ENCODE peak calls at places on chromosomes 5 and 9, in seven cellular contexts. F, G, Z, P, Q, T and B are unnamed samples.

GRCh38 chr5:82405618-82406199 is 127.6 kb upstream of the RPS23 start:
- DNase-seq in F (no peak), G (no peak), Z (no peak), P (no peak), Q (no peak), T (no peak), B (no peak)

GRCh38 chr5:27706832-27707231 is 668.4 kb upstream of the CDH9 start:
- DNase-seq in F (no peak), G (no peak), Z (no peak), P (no peak), Q (no peak), T (no peak), B (no peak)

GRCh38 chr9:120757268-120757900 is 35.8 kb downstream of the FBXW2 start:
- DNase-seq in F (no peak), G (no peak), Z (no peak), P (no peak), Q (no peak), T (no peak), B (no peak)

GRCh38 chr5:14728109-14728938 is 63.8 kb downstream of the OTULIN start:
- DNase-seq in F (no peak), G (no peak), Z (no peak), P (no peak), Q (no peak), T (peak; percentile 89), B (no peak)

GRCh38 chr9:122474561-122474960 is 3.2 kb downstream of the OR1J1 start:
- DNase-seq in F (no peak), G (no peak), Z (no peak), P (no peak), Q (no peak), T (no peak), B (no peak)

GRCh38 chr5:143738415-143739401 is 73.3 kb upstream of the HMHB1 start:
- DNase-seq in F (no peak), G (no peak), Z (no peak), P (no peak), Q (no peak), T (no peak), B (no peak)

GRCh38 chr5:142743677-142744441 is 26.3 kb upstream of the ARHGAP26 start:
- DNase-seq in F (no peak), G (no peak), Z (no peak), P (no peak), Q (no peak), T (no peak), B (no peak)

GRCh38 chr9:6538666-6539071 is 106.9 kb downstream of the GLDC start:
- DNase-seq in F (no peak), G (no peak), Z (no peak), P (no peak), Q (no peak), T (no peak), B (no peak)

GRCh38 chr5:59655693-59656309 is 237.7 kb downstream of the PDE4D start:
- DNase-seq in F (no peak), G (no peak), Z (no peak), P (no peak), Q (no peak), T (no peak), B (no peak)

GRCh38 chr5:1652873-1653707 is 129.3 kb upstream of the LPCAT1 start:
- DNase-seq in F (peak; percentile 47), G (peak; percentile 47), Z (no peak), P (peak; percentile 50), Q (no peak), T (no peak), B (no peak)
- H3K4me3 ChIP-seq in F (no peak overlapping the region), G (peak overlapping the region; percentile 28), Z (peak overlapping the region; percentile 34), P (peak overlapping the region; percentile 39), Q (peak overlapping the region; percentile 36), T (no peak overlapping the region), B (peak overlapping the region; percentile 36)

DNA sequence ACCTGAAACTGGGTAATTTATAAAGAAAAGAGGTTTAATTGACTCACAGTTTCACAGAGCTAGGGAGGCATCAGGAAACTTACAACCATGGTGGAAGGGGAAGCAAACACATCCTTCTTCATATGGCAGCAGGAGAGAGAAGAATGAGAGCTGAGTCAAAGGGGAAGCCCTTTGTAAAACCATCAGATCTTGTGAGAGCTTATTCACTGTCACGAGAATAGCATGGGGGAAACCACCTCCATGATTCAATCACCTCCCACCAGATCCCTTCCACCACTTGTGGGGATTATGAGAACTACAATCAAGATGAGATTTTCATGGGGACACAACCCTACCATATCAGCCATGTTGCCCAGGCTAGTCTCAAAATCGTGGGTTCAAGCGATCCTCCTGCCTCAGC is 143.4 kb downstream of the FGF18 start:
- DNase-seq in F (no peak), G (no peak), Z (no peak), P (no peak), Q (no peak), T (no peak), B (no peak)
- TF ChIP-seq CTCF in F (no peak), G (no peak), Z (no peak), P (no peak), Q (no peak), T (no peak), B (no peak)

GRCh38 chr9:135951889-135952663 is 9.1 kb downstream of the UBAC1 start:
- DNase-seq in F (peak; percentile 93), G (no peak), Z (no peak), P (no peak), Q (no peak), T (no peak), B (no peak)

GRCh38 chr9:135949666-135950134 is 11.5 kb downstream of the UBAC1 start:
- DNase-seq in F (peak; percentile 85), G (no peak), Z (no peak), P (no peak), Q (no peak), T (no peak), B (no peak)

GRCh38 chr9:135950135-135950682 is 11.0 kb downstream of the UBAC1 start:
- DNase-seq in F (no peak), G (no peak), Z (no peak), P (no peak), Q (no peak), T (no peak), B (no peak)

GRCh38 chr9:135955981-135956797 is 5.0 kb downstream of the UBAC1 start:
- DNase-seq in F (no peak), G (no peak), Z (no peak), P (no peak), Q (no peak), T (no peak), B (no peak)

DNA sequence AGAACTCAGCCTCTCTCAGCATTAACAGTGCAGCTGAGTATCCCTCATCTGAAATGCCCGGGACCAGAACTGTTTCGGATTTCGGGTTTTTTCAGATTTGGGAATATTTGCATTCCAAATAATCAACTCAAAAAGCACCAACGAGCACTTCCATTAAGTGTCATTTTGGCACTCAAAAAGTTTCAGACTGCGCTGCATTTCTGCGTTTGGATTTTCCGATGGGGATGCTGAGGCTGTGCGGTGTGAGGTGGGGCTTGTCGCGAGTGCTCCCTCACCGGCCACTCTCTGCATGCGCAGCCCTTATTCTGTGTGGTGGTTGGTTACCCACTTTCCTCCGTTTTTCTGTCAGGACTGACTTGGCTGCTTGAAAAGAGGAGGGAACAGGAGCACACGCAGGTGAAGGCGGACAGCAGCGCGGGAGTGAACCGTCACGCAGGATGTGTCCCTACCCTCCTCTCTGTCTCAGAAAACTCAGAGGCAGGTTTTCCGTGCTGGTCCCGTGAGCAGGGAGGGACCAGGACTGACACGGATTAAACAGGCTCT is 8.4 kb downstream of the UBAC1 start:
- DNase-seq in F (no peak), G (no peak), Z (no peak), P (no peak), Q (no peak), T (no peak), B (no peak)
- H3K4me1 ChIP-seq in F (peaks cover 86% of the 10 kb centered on the region), G (no peaks in the 10 kb centered on the region), Z (no peaks in the 10 kb centered on the region), P (no peaks in the 10 kb centered on the region), Q (no peaks in the 10 kb centered on the region), T (no peaks in the 10 kb centered on the region), B (peaks cover 45% of the 10 kb centered on the region)

DNA sequence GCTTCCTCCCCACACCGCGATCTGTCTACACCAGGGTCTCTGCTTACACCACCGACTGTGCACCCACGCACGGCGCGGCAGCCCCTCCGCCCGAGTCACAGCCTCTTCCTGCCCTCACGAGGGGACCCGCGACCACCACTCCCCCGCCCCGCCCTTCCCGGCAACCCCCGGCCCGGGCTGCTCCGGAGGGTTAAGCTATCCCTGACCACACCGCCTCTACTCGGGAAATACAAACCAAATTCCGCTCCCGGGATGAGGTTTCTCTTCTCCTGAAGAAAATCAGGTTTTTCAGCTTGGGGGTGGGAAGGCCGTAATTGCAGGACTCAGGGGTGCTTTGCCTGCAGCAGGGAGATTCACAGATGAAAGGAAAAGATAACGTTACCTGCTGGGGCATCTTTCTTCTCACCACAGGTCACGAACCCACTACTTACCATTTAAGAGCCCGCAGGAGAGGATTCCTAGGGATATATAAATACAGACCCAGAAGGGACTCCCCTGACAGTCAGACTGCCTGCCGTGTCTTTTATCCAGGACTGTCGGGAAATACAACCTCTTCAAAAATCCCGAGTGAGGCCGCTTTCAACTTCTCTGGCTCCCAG is 63.5 kb downstream of the ROR2 start:
- DNase-seq in F (no peak), G (no peak), Z (no peak), P (no peak), Q (no peak), T (no peak), B (no peak)
- H3K4me3 ChIP-seq in F (no peak overlapping the region), G (no peak overlapping the region), Z (no peak overlapping the region), P (no peak overlapping the region), Q (no peak overlapping the region), T (no peak overlapping the region), B (no peak overlapping the region)

GRCh38 chr9:136615631-136616306 is 46.9 kb upstream of the EGFL7 start:
- DNase-seq in F (no peak), G (no peak), Z (peak; percentile 13), P (no peak), Q (no peak), T (no peak), B (peak; percentile 15)

GRCh38 chr9:136613824-136614371 is 48.8 kb upstream of the EGFL7 start:
- DNase-seq in F (no peak), G (no peak), Z (no peak), P (no peak), Q (no peak), T (no peak), B (no peak)

GRCh38 chr9:136614372-136614922 is 48.3 kb upstream of the EGFL7 start:
- DNase-seq in F (no peak), G (peak; percentile 77), Z (peak; percentile 55), P (no peak), Q (no peak), T (no peak), B (peak; percentile 65)

GRCh38 chr9:136616307-136616635 is 46.4 kb upstream of the EGFL7 start:
- DNase-seq in F (no peak), G (no peak), Z (peak; percentile 7), P (no peak), Q (no peak), T (no peak), B (peak; percentile 12)

DNA sequence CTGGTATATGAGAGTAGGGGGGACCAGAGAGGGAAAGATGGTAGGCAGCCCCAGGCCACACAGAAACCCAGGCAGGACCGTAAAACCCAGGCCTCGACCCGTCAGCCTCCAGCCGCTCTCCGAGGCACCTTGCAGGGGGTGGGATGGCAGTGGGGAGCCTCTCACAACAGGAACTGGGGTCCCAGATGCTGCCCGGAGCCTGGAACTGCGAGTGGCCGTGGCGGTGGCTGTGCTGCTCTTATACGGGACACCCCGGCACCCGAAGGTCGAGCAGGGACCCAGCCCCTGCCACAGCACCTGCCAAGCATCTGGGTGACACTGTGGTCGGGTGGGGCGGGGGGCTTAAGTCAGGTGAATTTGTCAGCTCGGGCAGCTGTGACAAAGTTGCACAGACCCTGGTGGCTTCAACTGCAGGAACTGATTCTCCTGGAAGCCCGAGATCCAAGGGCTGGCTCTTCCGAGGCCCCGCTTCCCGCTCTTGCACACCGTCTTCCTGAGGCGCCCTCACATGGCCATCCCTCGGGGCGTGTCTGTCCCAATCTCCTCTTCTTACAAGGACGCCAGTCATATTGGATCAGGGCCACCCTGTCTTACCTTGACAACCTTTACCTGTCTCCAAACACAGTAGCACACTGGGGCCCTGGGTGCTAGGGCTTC is 47.6 kb upstream of the EGFL7 start:
- DNase-seq in F (no peak), G (no peak), Z (peak; percentile 38), P (no peak), Q (no peak), T (no peak), B (peak; percentile 20)
- TF ChIP-seq CTCF in F (no peak), G (no peak), Z (no peak), P (no peak), Q (no peak), T (no peak), B (peak; percentile 32)